ENCODE peak calls at places on chromosomes 16 and 17, in eight cellular contexts. F, D, H, Q, U, E, C and X are unnamed samples.

GRCh38 chr16:23357761-23358290 is 55.7 kb downstream of the SCNN1B start:
- DNase-seq in F (no peak), D (no peak), H (no peak), Q (no peak), U (no peak), E (no peak), C (no peak), X (no peak)

GRCh38 chr17:42266918-42267766 is 9.0 kb downstream of the STAT5B start:
- DNase-seq in F (peak), D (no peak), H (peak), Q (peak), U (no peak), E (no peak), C (no peak), X (peak)

GRCh38 chr16:14559809-14560227 is 70.2 kb downstream of the PARN start:
- DNase-seq in F (peak), D (no peak), H (no peak), Q (no peak), U (peak), E (no peak), C (no peak), X (no peak)

GRCh38 chr17:61583660-61584264 is 7.3 kb downstream of the NACA2 start:
- DNase-seq in F (no peak), D (no peak), H (no peak), Q (no peak), U (no peak), E (no peak), C (no peak), X (no peak)

GRCh38 chr17:66711936-66712335 is 123.0 kb upstream of the CACNG5 start:
- DNase-seq in F (no peak), D (no peak), H (no peak), Q (peak), U (peak), E (no peak), C (no peak), X (no peak)

GRCh38 chr16:77599793-77600415 is 122.4 kb upstream of the NUDT7 start:
- DNase-seq in F (peak), D (no peak), H (no peak), Q (no peak), U (no peak), E (no peak), C (no peak), X (no peak)

GRCh38 chr17:78823282-78824046 is 17.1 kb downstream of the USP36 start:
- DNase-seq in F (no peak), D (no peak), H (no peak), Q (no peak), U (no peak), E (peak), C (no peak), X (no peak)

GRCh38 chr17:67030641-67031040 is 13.7 kb upstream of the CACNG1 start:
- DNase-seq in F (no peak), D (no peak), H (no peak), Q (no peak), U (no peak), E (no peak), C (no peak), X (no peak)

GRCh38 chr16:69890891-69891282 is 60.2 kb upstream of the CLEC18A start:
- DNase-seq in F (no peak), D (no peak), H (no peak), Q (no peak), U (no peak), E (no peak), C (no peak), X (no peak)

GRCh38 chr16:85473326-85473725 is 139.8 kb upstream of the GSE1 start:
- DNase-seq in F (no peak), D (no peak), H (no peak), Q (no peak), U (no peak), E (no peak), C (no peak), X (no peak)

GRCh38 chr16:22029632-22030031 is 21.7 kb downstream of the MOSMO start:
- DNase-seq in F (no peak), D (no peak), H (no peak), Q (no peak), U (no peak), E (no peak), C (no peak), X (no peak)

GRCh38 chr17:75241996-75242460 is 19.4 kb downstream of the GGA3 start:
- DNase-seq in F (peak), D (no peak), H (no peak), Q (no peak), U (no peak), E (no peak), C (no peak), X (no peak)

GRCh38 chr17:1648582-1649115 is 1.0 kb downstream of the RILP start:
- DNase-seq in F (peak), D (peak), H (peak), Q (peak), U (peak), E (peak), C (peak), X (peak)

GRCh38 chr17:19347323-19348080 is 15.0 kb downstream of the B9D1 start:
- DNase-seq in F (no peak), D (no peak), H (no peak), Q (no peak), U (no peak), E (peak), C (no peak), X (no peak)

GRCh38 chr16:87150359-87151280 is 166.6 kb downstream of the C16orf95 start:
- DNase-seq in F (peak), D (no peak), H (no peak), Q (no peak), U (no peak), E (no peak), C (no peak), X (no peak)

GRCh38 chr17:73650147-73650546 is 5.9 kb upstream of the SDK2 start:
- DNase-seq in F (no peak), D (no peak), H (no peak), Q (no peak), U (no peak), E (no peak), C (no peak), X (no peak)

GRCh38 chr17:14091367-14091766 is 22.1 kb downstream of the COX10 start:
- DNase-seq in F (peak), D (no peak), H (peak), Q (no peak), U (no peak), E (no peak), C (no peak), X (peak)

GRCh38 chr17:11459780-11460426 is 138.4 kb upstream of the DNAH9 start:
- DNase-seq in F (no peak), D (no peak), H (no peak), Q (no peak), U (no peak), E (no peak), C (no peak), X (no peak)

GRCh38 chr16:64356267-64356666 is 765.6 kb downstream of the CDH11 start:
- DNase-seq in F (peak), D (no peak), H (peak), Q (no peak), U (no peak), E (no peak), C (no peak), X (peak)

GRCh38 chr17:75565066-75565465 is 22.5 kb upstream of the MYO15B start:
- DNase-seq in F (no peak), D (no peak), H (no peak), Q (peak), U (no peak), E (no peak), C (no peak), X (no peak)

GRCh38 chr17:62941358-62941991 is 24.6 kb upstream of the TANC2 start:
- DNase-seq in F (no peak), D (no peak), H (no peak), Q (no peak), U (no peak), E (no peak), C (no peak), X (no peak)

GRCh38 chr16:2043296-2043979 is 4.2 kb downstream of the NTHL1 start:
- DNase-seq in F (no peak), D (no peak), H (no peak), Q (no peak), U (no peak), E (no peak), C (no peak), X (no peak)

GRCh38 chr17:48576479-48577309 is 1.5 kb downstream of the HOXB4 start:
- DNase-seq in F (no peak), D (no peak), H (no peak), Q (no peak), U (no peak), E (no peak), C (no peak), X (no peak)

GRCh38 chr17:72977768-72978417 is 114.6 kb downstream of the SLC39A11 start:
- DNase-seq in F (peak), D (no peak), H (no peak), Q (peak), U (peak), E (no peak), C (no peak), X (no peak)

GRCh38 chr16:1188781-1189189 is 35.9 kb downstream of the CACNA1H start:
- DNase-seq in F (peak), D (no peak), H (no peak), Q (no peak), U (peak), E (peak), C (peak), X (no peak)

GRCh38 chr17:79071161-79071560 is 3.5 kb upstream of the ENGASE start:
- DNase-seq in F (no peak), D (no peak), H (no peak), Q (no peak), U (no peak), E (no peak), C (no peak), X (no peak)

GRCh38 chr16:49048557-49048956 is 233.1 kb downstream of the CBLN1 start:
- DNase-seq in F (peak), D (no peak), H (no peak), Q (no peak), U (no peak), E (no peak), C (no peak), X (no peak)

GRCh38 chr17:75899767-75900468 is 3.2 kb upstream of the TRIM65 start:
- DNase-seq in F (no peak), D (no peak), H (no peak), Q (no peak), U (no peak), E (no peak), C (no peak), X (no peak)

GRCh38 chr17:63431939-63432804 is 13.9 kb downstream of the CYB561 start:
- DNase-seq in F (peak), D (no peak), H (peak), Q (no peak), U (no peak), E (peak), C (no peak), X (no peak)

GRCh38 chr16:21263640-21264211 is 14.4 kb downstream of the CRYM start:
- DNase-seq in F (no peak), D (peak), H (no peak), Q (no peak), U (no peak), E (no peak), C (no peak), X (peak)

GRCh38 chr16:77812856-77813523 is 24.6 kb downstream of the VAT1L start:
- DNase-seq in F (no peak), D (no peak), H (no peak), Q (no peak), U (no peak), E (no peak), C (no peak), X (no peak)

GRCh38 chr16:14071576-14072271 is 605 bp downstream of the MRTFB start:
- DNase-seq in F (peak), D (no peak), H (no peak), Q (no peak), U (no peak), E (no peak), C (no peak), X (no peak)

GRCh38 chr16:86517033-86517432 is 6.7 kb downstream of the FOXF1 start:
- DNase-seq in F (no peak), D (no peak), H (no peak), Q (no peak), U (no peak), E (no peak), C (no peak), X (no peak)

GRCh38 chr17:43338886-43339516 is 59.8 kb upstream of the ARL4D start:
- DNase-seq in F (peak), D (no peak), H (no peak), Q (peak), U (peak), E (peak), C (no peak), X (no peak)

GRCh38 chr17:7156342-7156940 is 22.7 kb downstream of the ASGR1 start:
- DNase-seq in F (no peak), D (no peak), H (no peak), Q (no peak), U (no peak), E (no peak), C (no peak), X (no peak)

GRCh38 chr16:84054271-84054670 is 11.7 kb upstream of the SLC38A8 start:
- DNase-seq in F (no peak), D (no peak), H (no peak), Q (no peak), U (no peak), E (peak), C (no peak), X (no peak)

GRCh38 chr17:8799851-8800212 is 667 bp upstream of the MFSD6L start:
- DNase-seq in F (no peak), D (no peak), H (no peak), Q (no peak), U (peak), E (no peak), C (no peak), X (no peak)

GRCh38 chr17:8797621-8798175 is 1.5 kb downstream of the MFSD6L start:
- DNase-seq in F (no peak), D (no peak), H (no peak), Q (no peak), U (no peak), E (no peak), C (no peak), X (no peak)

GRCh38 chr17:8798176-8799000 is 777 bp downstream of the MFSD6L start:
- DNase-seq in F (no peak), D (no peak), H (no peak), Q (no peak), U (peak), E (no peak), C (no peak), X (no peak)

GRCh38 chr17:8800656-8801055 is 1.5 kb upstream of the MFSD6L start:
- DNase-seq in F (no peak), D (no peak), H (no peak), Q (no peak), U (no peak), E (no peak), C (no peak), X (no peak)

GRCh38 chr17:8799001-8799850 is at the start of gene MFSD6L:
- DNase-seq in F (no peak), D (no peak), H (no peak), Q (no peak), U (peak), E (no peak), C (peak), X (no peak)
- H3K4me3 ChIP-seq in F (no peak), D (no peak), H (no peak), Q (no peak), U (peak), E (no peak), C (no peak), X (no peak)

GRCh38 chr16:54937673-54938350 is 7.1 kb downstream of the IRX5 start:
- DNase-seq in F (no peak), D (no peak), H (no peak), Q (no peak), U (no peak), E (no peak), C (no peak), X (no peak)
- H3K4me3 ChIP-seq in F (peak), D (no peak), H (peak), Q (no peak), U (no peak), E (no peak), C (peak), X (no peak)

GRCh38 chr17:82020874-82021727 is 1.6 kb downstream of the CENPX start:
- DNase-seq in F (peak), D (no peak), H (no peak), Q (peak), U (peak), E (peak), C (no peak), X (peak)
- H3K4me3 ChIP-seq in F (peak), D (peak), H (peak), Q (peak), U (no peak), E (no peak), C (no peak), X (peak)

DNA sequence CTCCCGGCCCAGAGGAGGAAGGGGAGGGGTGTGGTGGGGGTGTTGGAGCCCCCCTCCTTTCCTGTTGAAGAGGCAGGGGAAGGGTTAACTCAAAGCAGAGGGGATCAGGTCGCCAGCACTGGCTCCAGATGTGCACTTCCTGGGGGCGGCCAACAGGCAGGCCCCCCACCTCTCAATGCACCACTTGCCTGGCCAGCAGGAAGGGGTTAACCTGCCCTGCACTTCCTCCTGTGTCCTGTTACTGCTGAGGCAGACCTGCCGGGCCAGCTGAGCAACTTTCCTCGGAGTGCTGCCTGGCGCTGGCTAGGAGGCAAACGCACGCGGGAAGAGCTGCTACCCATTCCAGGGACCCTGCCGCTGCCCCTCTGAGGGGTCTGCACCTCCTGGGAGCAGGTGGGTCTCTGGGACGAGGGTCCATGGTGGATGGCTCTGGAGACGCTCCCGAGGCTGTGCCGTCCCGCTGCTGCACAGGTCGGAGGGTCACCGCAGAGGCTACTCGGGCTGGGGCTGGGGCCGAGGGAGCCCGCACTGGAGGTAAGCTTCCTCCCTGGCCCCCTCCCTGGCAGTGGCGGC is at the start of gene EPN3:
- DNase-seq in F (no peak), D (no peak), H (no peak), Q (peak), U (peak), E (peak), C (no peak), X (no peak)
- H3K4me3 ChIP-seq in F (no peak), D (no peak), H (no peak), Q (peak), U (peak), E (peak), C (peak), X (no peak)

DNA sequence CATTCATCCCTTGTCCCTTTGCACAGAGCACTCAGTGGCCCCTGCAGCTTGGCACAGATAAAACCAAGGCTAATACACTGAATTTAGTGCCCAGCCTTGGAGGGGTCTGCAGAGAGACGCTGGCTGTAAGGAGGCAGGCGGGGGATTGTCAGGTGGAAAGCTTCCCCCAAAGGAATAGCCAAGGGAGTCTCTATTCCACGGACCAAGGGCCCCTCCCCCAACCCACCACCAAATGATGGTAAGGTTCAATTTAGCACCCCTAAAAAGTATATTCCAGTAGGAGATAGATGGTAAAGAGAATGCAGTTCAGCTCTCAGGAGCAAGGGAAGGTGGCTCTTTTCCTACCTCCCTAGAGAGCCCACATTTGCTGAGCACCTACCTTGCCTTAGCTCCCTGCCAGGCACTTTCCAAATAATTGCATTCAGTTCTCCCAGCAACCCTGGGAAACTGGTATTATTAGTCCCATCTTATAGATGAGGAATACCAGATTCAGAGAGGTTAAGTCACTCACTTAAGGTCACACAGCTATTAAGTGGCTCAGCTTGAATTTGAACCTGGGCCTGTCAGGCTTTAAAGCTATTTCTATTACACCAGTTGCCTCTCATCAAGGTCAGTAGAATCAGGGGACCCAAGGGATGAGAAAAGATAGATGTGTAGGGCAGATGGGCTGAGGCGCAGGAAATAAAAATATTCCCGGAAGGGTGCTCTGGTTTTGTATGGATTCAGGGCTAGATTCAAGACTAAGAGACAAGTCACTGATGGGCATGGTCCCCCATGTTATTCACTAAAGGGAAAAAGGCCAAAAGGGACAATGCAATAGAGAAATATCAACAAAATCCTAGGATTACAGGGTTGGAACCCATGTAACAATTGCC is 20.0 kb upstream of the ZFHX3 start:
- DNase-seq in F (no peak), D (no peak), H (no peak), Q (no peak), U (no peak), E (no peak), C (no peak), X (no peak)
- H3K4me3 ChIP-seq in F (no peak), D (no peak), H (no peak), Q (no peak), U (no peak), E (no peak), C (no peak), X (no peak)

GRCh38 chr16:4386452-4386813 is 14.8 kb downstream of the VASN start:
- DNase-seq in F (peak), D (no peak), H (no peak), Q (no peak), U (no peak), E (no peak), C (no peak), X (no peak)
- H3K4me3 ChIP-seq in F (no peak), D (no peak), H (no peak), Q (no peak), U (no peak), E (no peak), C (no peak), X (no peak)

DNA sequence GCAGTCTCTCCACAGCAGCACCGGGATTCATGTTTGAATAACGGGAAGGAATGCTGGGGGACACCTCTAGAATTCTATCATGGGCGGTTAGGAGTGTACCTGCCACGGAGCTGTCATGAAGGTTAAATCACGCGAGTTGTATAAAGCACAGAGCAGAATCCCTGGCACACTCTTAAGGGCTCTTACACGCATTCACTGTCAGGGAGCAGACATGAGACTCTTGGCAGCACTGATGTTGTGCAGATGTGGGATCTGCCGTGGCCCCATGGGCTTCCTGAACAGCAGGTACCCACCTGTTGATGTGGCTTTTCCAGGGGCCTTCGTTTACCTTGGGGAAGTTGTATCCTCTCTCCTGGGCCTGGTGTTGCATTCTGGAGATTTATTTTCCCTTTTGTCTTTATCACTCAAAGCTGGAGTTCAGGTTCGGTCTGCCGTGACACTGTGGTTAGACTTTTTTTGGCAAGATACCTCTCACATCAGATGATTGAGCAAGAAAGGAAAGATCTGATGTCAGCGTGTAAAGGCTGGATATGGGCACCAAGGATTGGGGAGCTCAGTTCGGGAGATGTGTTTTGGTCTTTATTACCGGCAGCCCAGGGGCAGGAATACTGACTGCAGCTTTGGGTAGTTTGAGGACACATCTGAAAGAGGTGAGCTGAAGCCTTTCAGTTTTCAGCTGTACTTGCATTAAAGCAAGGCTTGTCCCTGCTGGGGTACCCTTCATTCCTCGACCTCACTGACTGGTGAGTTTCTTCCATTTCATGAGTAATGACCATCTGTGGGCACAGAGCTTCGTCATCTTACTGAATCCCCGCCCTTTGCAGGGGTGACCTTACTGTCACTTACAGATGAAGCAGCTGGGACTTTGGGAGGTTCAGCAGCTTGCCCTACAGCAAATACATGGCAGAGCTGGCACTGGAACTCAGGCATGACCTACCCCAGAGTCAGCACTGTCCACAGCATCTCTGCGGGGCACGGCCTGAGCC is 19.3 kb downstream of the KNOP1 start:
- DNase-seq in F (peak), D (no peak), H (no peak), Q (no peak), U (no peak), E (no peak), C (no peak), X (no peak)
- H3K4me3 ChIP-seq in F (no peak), D (no peak), H (no peak), Q (no peak), U (no peak), E (no peak), C (no peak), X (no peak)